ENCODE peak calls at places on chromosomes 5 and 9, in six cellular contexts. Z is Ammon's horn, G is cerebellum, J is T-helper 1 cell, M is GF-D8, R is AG08396. H is an unnamed sample.

GRCh38 chr9:131740898-131741297 is 1.0 kb upstream of the RAPGEF1 start:
- DNase-seq in Z (no peak), G (no peak), R (no peak), M (no peak), J (no peak), H (no peak)

GRCh38 chr9:111232997-111233790 is 96.8 kb downstream of the OR2K2 start:
- DNase-seq in R (peak), M (no peak), G (no peak), Z (no peak), J (no peak), H (peak)

GRCh38 chr9:97906236-97906831 is 16.0 kb downstream of the TRMO start:
- DNase-seq in G (peak), Z (peak), R (no peak), J (peak), M (peak), H (peak)

GRCh38 chr5:120254385-120254784 is 209.7 kb upstream of the PRR16 start:
- DNase-seq in G (no peak), M (no peak), Z (no peak), R (no peak), J (no peak), H (no peak)

GRCh38 chr9:2837915-2838314 is 6.0 kb downstream of the PUM3 start:
- DNase-seq in G (peak), J (no peak), Z (no peak), R (no peak), M (no peak), H (no peak)

GRCh38 chr5:1673042-1673674 is 126.5 kb downstream of the MRPL36 start:
- DNase-seq in R (no peak), Z (no peak), M (no peak), G (no peak), J (no peak), H (no peak)

GRCh38 chr9:87620727-87621322 is 105.1 kb upstream of the CTSL start:
- DNase-seq in G (peak), J (no peak), R (no peak), Z (peak), M (no peak), H (no peak)

GRCh38 chr5:120873083-120873482 is 409.0 kb downstream of the PRR16 start:
- DNase-seq in J (no peak), M (no peak), G (no peak), Z (no peak), R (no peak), H (no peak)

GRCh38 chr9:86405086-86405491 is 50.9 kb upstream of the TUT7 start:
- DNase-seq in R (no peak), M (no peak), Z (no peak), J (no peak), G (no peak), H (no peak)

GRCh38 chr5:75566710-75567309 is 44.4 kb upstream of the ANKDD1B start:
- DNase-seq in M (peak), J (no peak), Z (no peak), G (no peak), R (peak), H (peak)

GRCh38 chr9:37029304-37029775 is 4.7 kb downstream of the PAX5 start:
- DNase-seq in M (no peak), J (no peak), Z (no peak), G (no peak), R (no peak), H (no peak)

GRCh38 chr9:137664676-137665075 is 45.9 kb downstream of the EHMT1 start:
- DNase-seq in R (no peak), M (no peak), Z (no peak), G (no peak), J (no peak), H (no peak)

GRCh38 chr5:7873216-7873615 is 4.3 kb downstream of the MTRR start:
- DNase-seq in G (no peak), M (no peak), R (no peak), Z (no peak), J (no peak), H (no peak)

GRCh38 chr5:159588930-159589329 is 258.6 kb upstream of the IL12B start:
- DNase-seq in J (no peak), Z (no peak), M (no peak), G (no peak), R (no peak), H (no peak)

GRCh38 chr9:82582693-82583092 is 480.2 kb downstream of the RASEF start:
- DNase-seq in R (no peak), Z (no peak), G (no peak), M (no peak), J (no peak), H (no peak)

GRCh38 chr5:135429326-135429725 is 17.8 kb downstream of the DCANP1 start:
- DNase-seq in J (no peak), M (no peak), Z (no peak), R (no peak), G (no peak), H (peak)

GRCh38 chr9:117413346-117414219 is 1.3 kb downstream of the ASTN2 start:
- DNase-seq in Z (no peak), M (no peak), R (peak), J (no peak), G (peak), H (no peak)

GRCh38 chr9:12566411-12566810 is 126.8 kb upstream of the TYRP1 start:
- DNase-seq in J (no peak), M (no peak), R (no peak), Z (no peak), G (no peak), H (no peak)

GRCh38 chr5:81848368-81848767 is 97.5 kb upstream of the SSBP2 start:
- DNase-seq in M (no peak), R (no peak), J (no peak), Z (peak), G (no peak), H (no peak)

GRCh38 chr9:109699019-109699418 is 81.0 kb upstream of the PALM2AKAP2 start:
- DNase-seq in Z (no peak), R (no peak), J (no peak), G (no peak), M (no peak), H (no peak)

GRCh38 chr5:60492958-60493357 is 207.0 kb downstream of the DEPDC1B start:
- DNase-seq in Z (no peak), M (no peak), G (no peak), R (no peak), J (no peak), H (no peak)

GRCh38 chr5:5632678-5633077 is 210.2 kb downstream of the ICE1 start:
- DNase-seq in J (no peak), Z (no peak), G (no peak), R (no peak), M (no peak), H (no peak)

GRCh38 chr5:172002310-172002709 is 4.1 kb downstream of the FBXW11 start:
- DNase-seq in G (no peak), M (no peak), Z (no peak), J (no peak), R (no peak), H (no peak)

GRCh38 chr5:132060501-132061161 is at the start of gene IL3:
- DNase-seq in G (no peak), Z (no peak), J (no peak), M (no peak), R (no peak), H (no peak)

GRCh38 chr9:137606734-137607138 is 1.2 kb downstream of the ARRDC1 start:
- DNase-seq in J (no peak), G (no peak), R (no peak), M (no peak), Z (no peak), H (no peak)

GRCh38 chr9:121455527-121456239 is 44.0 kb downstream of the GGTA1 start:
- DNase-seq in G (no peak), M (peak), Z (no peak), J (no peak), R (no peak), H (no peak)

GRCh38 chr9:87898151-87898550 is 15.5 kb downstream of the SPATA31E1 start:
- DNase-seq in R (no peak), M (no peak), G (no peak), Z (no peak), J (no peak), H (no peak)

GRCh38 chr9:123282343-123283047 is 14.1 kb upstream of the STRBP start:
- DNase-seq in G (peak), R (no peak), J (no peak), M (no peak), Z (no peak), H (peak)

GRCh38 chr9:91486699-91487497 is 63.3 kb upstream of the NFIL3 start:
- DNase-seq in Z (no peak), J (no peak), G (no peak), M (no peak), R (peak), H (no peak)

GRCh38 chr5:67089200-67089725 is 107.3 kb downstream of the CD180 start:
- DNase-seq in R (peak), G (peak), M (no peak), J (no peak), Z (no peak), H (peak)

GRCh38 chr5:66717455-66718373 is 121.5 kb downstream of the MAST4 start:
- DNase-seq in J (no peak), Z (no peak), G (no peak), R (no peak), M (no peak), H (no peak)

GRCh38 chr5:88660947-88661869 is 221.8 kb downstream of the MEF2C start:
- DNase-seq in R (peak), Z (peak), J (no peak), M (no peak), G (peak), H (peak)

GRCh38 chr5:68046445-68046844 is 169.1 kb upstream of the PIK3R1 start:
- DNase-seq in J (no peak), Z (no peak), G (no peak), R (peak), M (no peak), H (peak)

GRCh38 chr5:73135429-73136276 is 15.3 kb downstream of the TMEM171 start:
- DNase-seq in Z (no peak), G (no peak), M (no peak), R (peak), J (no peak), H (peak)

GRCh38 chr5:757931-758697 is 26.4 kb downstream of the ZDHHC11B start:
- DNase-seq in R (no peak), J (no peak), G (no peak), Z (peak), M (no peak), H (no peak)

GRCh38 chr5:150612905-150613670 is 27.4 kb upstream of the SYNPO start:
- DNase-seq in Z (no peak), R (no peak), M (no peak), J (no peak), G (peak), H (no peak)

GRCh38 chr5:13866792-13867191 is 77.7 kb downstream of the DNAH5 start:
- DNase-seq in Z (no peak), M (no peak), J (no peak), G (no peak), R (peak), H (peak)

GRCh38 chr9:524008-524407 is 309.3 kb downstream of the DOCK8 start:
- DNase-seq in G (no peak), J (no peak), Z (no peak), M (no peak), R (no peak), H (no peak)

GRCh38 chr5:128512894-128513293 is 25.2 kb downstream of the FBN2 start:
- DNase-seq in Z (no peak), J (no peak), R (no peak), G (no peak), M (no peak), H (no peak)

H was measured in MG63.